ENCODE peak calls at places on chromosomes 3 and 15, in five cellular contexts. D is heart left ventricle, F is neural crest cell, T is nephron progenitor cell, I is pancreas. K is an unnamed sample.

GRCh38 chr3:152193673-152194267 is 75.0 kb upstream of the MBNL1 start:
- DNase-seq in F (no peak), I (no peak), T (no peak), D (no peak), K (no peak)

GRCh38 chr3:108175352-108175751 is 46.9 kb downstream of the IFT57 start:
- DNase-seq in F (no peak), I (no peak), D (no peak), T (no peak), K (no peak)

GRCh38 chr15:25170113-25170731 is 215.4 kb downstream of the SNRPN start:
- DNase-seq in I (peak; percentile 6), T (no peak), D (peak; percentile 5), F (no peak), K (peak; percentile 10)

GRCh38 chr3:47850062-47850802 is 47.3 kb downstream of the DHX30 start:
- DNase-seq in I (no peak), D (no peak), F (no peak), T (no peak), K (no peak)

GRCh38 chr3:51718547-51719412 is 11.9 kb downstream of the GRM2 start:
- DNase-seq in D (peak; percentile 33), F (peak; percentile 75), T (peak; percentile 78), I (peak; percentile 44), K (no peak)

GRCh38 chr15:78761020-78761419 is 50.2 kb downstream of the ADAMTS7 start:
- DNase-seq in F (no peak), T (peak; percentile 0), I (no peak), D (peak; percentile 4), K (no peak)

GRCh38 chr3:187976361-187976900 is 177.5 kb upstream of the LPP start:
- DNase-seq in I (no peak), D (no peak), T (no peak), F (no peak), K (no peak)

GRCh38 chr3:106007512-106007911 is 138.7 kb upstream of the CBLB start:
- DNase-seq in T (no peak), I (no peak), D (no peak), F (no peak), K (no peak)

GRCh38 chr15:62770752-62771151 is 271.8 kb upstream of the TPM1 start:
- DNase-seq in T (no peak), D (no peak), F (no peak), I (no peak), K (no peak)

GRCh38 chr15:61025746-61026256 is 203.3 kb downstream of the RORA start:
- DNase-seq in D (no peak), F (no peak), T (no peak), I (no peak), K (no peak)

GRCh38 chr3:155495387-155495786 is 201.9 kb upstream of the STRIT1 start:
- DNase-seq in I (no peak), T (no peak), F (no peak), D (no peak), K (no peak)

GRCh38 chr3:155494332-155494731 is 200.8 kb upstream of the STRIT1 start:
- DNase-seq in I (no peak), F (no peak), T (no peak), D (no peak), K (no peak)

GRCh38 chr3:155496206-155496605 is 202.7 kb upstream of the STRIT1 start:
- DNase-seq in D (no peak), F (no peak), I (no peak), T (no peak), K (no peak)

GRCh38 chr3:155492841-155493240 is 199.4 kb upstream of the STRIT1 start:
- DNase-seq in T (no peak), I (no peak), D (no peak), F (no peak), K (no peak)

GRCh38 chr3:155491696-155492095 is 198.2 kb upstream of the STRIT1 start:
- DNase-seq in T (no peak), F (no peak), D (no peak), I (no peak), K (no peak)
- TF ChIP-seq CTCF in T (no peak), F (peak; percentile 36), D (no peak), I (no peak), K (no peak)

GRCh38 chr3:116256843-116257485 is 188.3 kb downstream of the LSAMP start:
- DNase-seq in F (no peak), T (peak; percentile 6), D (no peak), I (no peak), K (no peak)

GRCh38 chr3:116247510-116248077 is 197.7 kb downstream of the LSAMP start:
- DNase-seq in D (no peak), I (no peak), F (no peak), T (no peak), K (no peak)

GRCh38 chr3:116254535-116254934 is 190.8 kb downstream of the LSAMP start:
- DNase-seq in F (no peak), D (no peak), T (no peak), I (no peak), K (no peak)

DNA sequence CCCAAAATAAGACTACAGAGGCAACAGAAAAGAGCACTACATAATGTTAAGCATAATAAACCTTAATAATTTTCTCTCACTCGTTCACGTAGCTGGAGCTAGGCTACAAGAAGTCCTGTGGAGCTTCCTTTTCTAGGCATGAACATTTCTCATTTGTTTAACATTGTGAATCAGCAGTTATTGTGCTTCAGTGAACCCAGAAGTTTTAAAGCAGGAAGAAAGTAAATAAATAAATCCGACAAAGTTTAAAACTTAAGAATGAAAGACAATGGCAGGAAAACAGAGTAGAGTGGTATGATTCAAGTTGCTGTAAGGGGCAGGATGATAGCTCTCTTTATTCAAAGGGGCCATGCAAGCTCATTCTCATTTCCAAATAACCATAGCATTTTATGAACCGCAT is 191.8 kb downstream of the LSAMP start:
- DNase-seq in T (no peak), F (no peak), I (no peak), D (no peak), K (no peak)
- TF ChIP-seq CTCF in T (no peak), F (no peak), I (no peak), D (no peak), K (no peak)

GRCh38 chr3:167870201-167870600 is 134.7 kb downstream of the SERPINI1 start:
- DNase-seq in F (no peak), I (no peak), D (no peak), T (no peak), K (no peak)
- TF ChIP-seq CTCF in F (no peak), I (no peak), D (no peak), T (no peak), K (no peak)

GRCh38 chr15:77632760-77633133 is at the start of gene LINGO1:
- DNase-seq in F (peak; percentile 46), D (peak; percentile 51), I (peak; percentile 35), T (peak; percentile 67), K (no peak)

GRCh38 chr15:77629070-77630030 is 3.4 kb downstream of the LINGO1 start:
- DNase-seq in T (no peak), I (no peak), D (no peak), F (no peak), K (no peak)

GRCh38 chr15:77630064-77630463 is 2.6 kb downstream of the LINGO1 start:
- DNase-seq in D (no peak), T (no peak), F (no peak), I (no peak), K (no peak)

GRCh38 chr15:77631790-77632551 is 741 bp downstream of the LINGO1 start:
- DNase-seq in D (no peak), T (peak; percentile 67), I (peak; percentile 33), F (peak; percentile 48), K (peak; percentile 19)

GRCh38 chr15:77630956-77631789 is 1.5 kb downstream of the LINGO1 start:
- DNase-seq in F (peak; percentile 31), D (no peak), I (peak; percentile 28), T (peak; percentile 55), K (no peak)
- TF ChIP-seq CTCF in F (no peak), D (no peak), I (no peak), T (no peak), K (no peak)

DNA sequence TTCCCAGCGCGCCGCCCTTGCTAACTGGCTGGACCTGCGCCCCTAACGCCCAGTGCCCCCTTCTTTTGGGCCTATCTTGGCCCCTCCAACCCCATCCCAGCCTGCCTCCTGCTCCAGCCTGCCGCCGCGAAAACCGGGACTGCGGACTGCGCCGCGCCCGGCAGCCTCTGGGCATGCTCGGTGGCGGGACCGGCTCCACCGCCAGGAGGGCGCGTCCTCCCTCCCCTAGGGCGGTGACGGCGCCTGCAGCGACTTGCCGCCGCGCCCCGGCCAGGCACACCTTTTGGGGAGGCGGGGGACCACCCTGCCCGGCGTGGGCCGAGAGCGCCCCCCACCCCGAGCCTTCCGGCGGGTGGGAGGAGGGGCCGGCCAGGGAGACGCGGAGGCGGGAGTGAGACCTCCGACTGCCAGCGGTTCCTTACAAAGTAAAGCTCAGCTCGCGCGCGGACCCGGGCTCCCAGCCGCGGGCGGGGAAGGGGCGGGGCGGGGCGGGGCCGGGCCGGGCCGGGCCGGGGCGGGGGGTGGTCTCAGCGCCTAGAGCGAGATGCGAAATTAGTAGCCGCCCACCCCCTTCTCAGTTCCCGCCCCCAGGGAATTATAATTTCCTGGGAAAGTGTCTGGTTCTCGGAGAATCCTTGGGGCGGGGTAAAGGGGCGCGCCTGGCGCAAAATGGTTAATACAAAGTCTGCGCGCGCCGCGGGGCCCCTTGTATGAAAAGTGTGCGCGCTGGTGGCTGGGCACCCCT is 225.0 kb upstream of the IL12A start:
- DNase-seq in T (peak; percentile 81), D (peak; percentile 86), F (peak; percentile 64), I (peak; percentile 45), K (peak; percentile 45)
- TF ChIP-seq CTCF in T (no peak), D (peak; percentile 42), F (peak; percentile 54), I (no peak), K (no peak)

GRCh38 chr15:99390667-99391066 is 139.4 kb downstream of the LRRC28 start:
- DNase-seq in D (no peak), T (no peak), I (no peak), F (no peak), K (no peak)

GRCh38 chr15:99385865-99386264 is 134.6 kb downstream of the LRRC28 start:
- DNase-seq in T (no peak), I (no peak), F (no peak), D (peak; percentile 76), K (no peak)

GRCh38 chr15:99387769-99388168 is 136.5 kb downstream of the LRRC28 start:
- DNase-seq in D (no peak), F (no peak), I (no peak), T (no peak), K (no peak)

GRCh38 chr15:99386429-99386828 is 135.1 kb downstream of the LRRC28 start:
- DNase-seq in I (no peak), T (no peak), D (no peak), F (no peak), K (no peak)

GRCh38 chr15:99384992-99385669 is 133.8 kb downstream of the LRRC28 start:
- DNase-seq in D (no peak), I (no peak), T (no peak), F (no peak), K (no peak)
- TF ChIP-seq CTCF in D (no peak), I (no peak), T (no peak), F (no peak), K (no peak)

GRCh38 chr15:38071211-38071972 is 137.0 kb downstream of the TMCO5A start:
- DNase-seq in T (no peak), I (no peak), F (no peak), D (no peak), K (no peak)

GRCh38 chr15:38072007-38072506 is 137.6 kb downstream of the TMCO5A start:
- DNase-seq in I (no peak), F (no peak), T (peak; percentile 8), D (peak; percentile 54), K (no peak)

GRCh38 chr15:38073278-38073930 is 139.0 kb downstream of the TMCO5A start:
- DNase-seq in I (no peak), F (no peak), D (peak; percentile 47), T (peak; percentile 15), K (no peak)

GRCh38 chr15:38074029-38074428 is 139.6 kb downstream of the TMCO5A start:
- DNase-seq in D (no peak), F (no peak), T (no peak), I (no peak), K (no peak)

GRCh38 chr15:38072507-38073277 is 138.3 kb downstream of the TMCO5A start:
- DNase-seq in T (peak; percentile 78), F (peak; percentile 87), I (peak; percentile 55), D (peak; percentile 74), K (peak; percentile 37)
- TF ChIP-seq CTCF in T (no peak), F (peak; percentile 15), I (no peak), D (no peak), K (no peak)

K was measured in activated B cell treated with CpG ODN at 0.5 μM for 24 hours.